ENCODE peak calls at places on chromosome 1, in five cellular contexts. K is fibroblast of mammary gland; R is CD8-positive, alpha-beta T cell; L is astrocyte of the spinal cord; H is IMR-90. X is an unnamed sample.

GRCh38 chr1:17335821-17336718 is 28.1 kb downstream of the PADI4 start:
- DNase-seq in H (peak), R (peak), L (peak), K (peak), X (no peak)

GRCh38 chr1:235015291-235015990 is 113.2 kb downstream of the TOMM20 start:
- DNase-seq in R (no peak), K (no peak), H (no peak), L (no peak), X (peak)

GRCh38 chr1:72366473-72366872 is 84.1 kb upstream of the NEGR1 start:
- DNase-seq in K (peak), H (peak), L (peak), R (no peak), X (no peak)

GRCh38 chr1:99481391-99481996 is 164.4 kb upstream of the PALMD start:
- DNase-seq in H (peak), K (peak), R (no peak), L (peak), X (peak)

GRCh38 chr1:241592273-241592958 is 47.8 kb downstream of the CHML start:
- DNase-seq in R (no peak), H (peak), L (peak), K (peak), X (no peak)

GRCh38 chr1:66346057-66346795 is 187.7 kb upstream of the SGIP1 start:
- DNase-seq in K (no peak), L (no peak), H (no peak), R (no peak), X (no peak)

GRCh38 chr1:178724734-178725602 is at the start of gene RALGPS2:
- DNase-seq in L (peak), H (peak), R (peak), K (peak), X (no peak)

GRCh38 chr1:234781241-234782056 is 171.5 kb upstream of the IRF2BP2 start:
- DNase-seq in K (no peak), R (no peak), L (no peak), H (peak), X (no peak)

GRCh38 chr1:164721037-164721496 is 162.1 kb downstream of the PBX1 start:
- DNase-seq in L (no peak), H (no peak), R (no peak), K (no peak), X (no peak)

GRCh38 chr1:217333939-217334338 is 297.0 kb downstream of the GPATCH2 start:
- DNase-seq in R (no peak), K (peak), H (peak), L (peak), X (peak)

GRCh38 chr1:19033516-19033840 is 77.0 kb upstream of the IFFO2 start:
- DNase-seq in R (no peak), L (no peak), H (no peak), K (peak), X (no peak)

GRCh38 chr1:235737751-235738150 is 88.2 kb upstream of the GNG4 start:
- DNase-seq in R (no peak), L (no peak), H (no peak), K (no peak), X (no peak)

GRCh38 chr1:209839875-209840491 is 12.2 kb downstream of the UTP25 start:
- DNase-seq in R (no peak), K (peak), H (peak), L (peak), X (no peak)

GRCh38 chr1:100866041-100866900 is 28.4 kb downstream of the EXTL2 start:
- DNase-seq in K (peak), H (peak), L (peak), R (no peak), X (no peak)

GRCh38 chr1:27633298-27633610 is 1.7 kb downstream of the FGR start:
- DNase-seq in L (no peak), K (no peak), H (no peak), R (no peak), X (no peak)

DNA sequence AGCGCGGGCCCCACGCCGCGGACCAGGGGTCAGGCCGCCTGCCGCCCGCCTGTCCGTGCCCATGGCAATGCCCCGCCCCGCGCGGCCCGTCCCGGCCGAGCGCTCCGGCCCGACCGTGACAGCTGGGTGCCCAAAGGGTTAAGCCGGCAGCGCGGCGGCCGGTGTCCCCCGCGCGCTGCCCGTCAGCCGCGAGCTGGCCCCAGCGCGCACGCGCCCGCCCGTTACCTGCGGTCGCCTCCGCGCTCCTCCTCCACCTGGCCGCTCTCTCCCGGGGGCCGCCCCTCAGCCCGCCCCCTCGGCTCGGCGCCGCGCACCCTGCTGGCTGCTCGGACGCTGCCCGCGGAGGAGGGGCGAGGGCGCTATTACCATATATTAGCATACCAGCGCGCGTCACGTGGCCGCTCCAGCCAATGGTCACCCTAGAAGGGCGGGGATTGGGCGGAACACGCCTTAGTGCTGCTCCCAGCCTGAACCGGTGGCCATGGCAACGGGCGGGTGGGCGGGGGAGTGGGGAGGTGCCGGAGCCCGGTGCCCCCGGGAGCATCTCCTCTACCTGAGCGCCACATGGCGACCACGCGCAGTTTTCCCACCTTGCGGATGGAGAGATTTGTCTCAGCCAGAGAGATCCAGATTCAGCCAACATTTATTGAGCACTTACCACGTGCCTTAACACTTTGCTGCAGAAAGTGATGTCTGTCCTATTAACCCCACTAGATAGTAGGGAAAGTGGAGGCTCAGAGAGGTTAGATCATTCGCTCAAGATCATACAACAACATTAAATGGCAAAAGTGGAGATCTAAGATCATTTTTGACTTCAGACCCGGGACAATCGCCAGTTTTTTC is at the start of gene PHC2:
- DNase-seq in K (peak), L (peak), R (peak), H (peak), X (peak)
- TF ChIP-seq CTCF in K (no peak), L (no peak), R (no peak), H (peak), X (peak)

GRCh38 chr1:162689745-162690671 is 57.7 kb downstream of the DDR2 start:
- DNase-seq in L (peak), H (peak), K (peak), R (no peak), X (no peak)

GRCh38 chr1:162691999-162692575 is 59.8 kb downstream of the DDR2 start:
- DNase-seq in L (no peak), H (no peak), K (no peak), R (no peak), X (no peak)

GRCh38 chr1:162688521-162688920 is 56.3 kb downstream of the DDR2 start:
- DNase-seq in L (no peak), K (no peak), R (no peak), H (no peak), X (no peak)

GRCh38 chr1:162688931-162689330 is 56.7 kb downstream of the DDR2 start:
- DNase-seq in H (no peak), R (no peak), K (no peak), L (no peak), X (no peak)

GRCh38 chr1:162690672-162691434 is 58.6 kb downstream of the DDR2 start:
- DNase-seq in L (peak), H (peak), R (no peak), K (peak), X (no peak)
- H3K4me3 ChIP-seq in L (no peak), H (no peak), R (no peak), K (no peak), X (no peak)

DNA sequence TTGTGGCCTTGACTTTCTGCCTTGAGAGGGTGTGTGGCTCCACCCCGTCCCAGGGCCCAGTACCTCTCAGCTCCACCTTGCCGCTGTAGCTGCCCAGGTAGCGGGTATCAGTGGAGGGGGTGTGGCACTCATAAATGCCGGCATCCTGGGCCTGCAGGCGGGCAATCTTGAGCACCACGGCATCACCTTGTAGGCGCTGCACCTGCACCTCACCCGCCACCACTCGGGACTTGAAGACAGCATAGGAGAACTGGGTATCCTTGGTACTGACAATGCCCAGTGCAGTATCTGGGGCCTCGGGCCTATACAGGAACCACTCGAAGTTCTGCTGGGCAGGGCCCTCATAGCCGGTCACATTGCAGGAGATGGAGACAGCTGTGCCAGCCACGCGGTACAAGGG is 3.6 kb downstream of the IGSF8 start:
- DNase-seq in H (no peak), K (no peak), L (no peak), R (no peak), X (no peak)
- TF ChIP-seq CTCF in H (no peak), K (no peak), L (no peak), R (no peak), X (no peak)

DNA sequence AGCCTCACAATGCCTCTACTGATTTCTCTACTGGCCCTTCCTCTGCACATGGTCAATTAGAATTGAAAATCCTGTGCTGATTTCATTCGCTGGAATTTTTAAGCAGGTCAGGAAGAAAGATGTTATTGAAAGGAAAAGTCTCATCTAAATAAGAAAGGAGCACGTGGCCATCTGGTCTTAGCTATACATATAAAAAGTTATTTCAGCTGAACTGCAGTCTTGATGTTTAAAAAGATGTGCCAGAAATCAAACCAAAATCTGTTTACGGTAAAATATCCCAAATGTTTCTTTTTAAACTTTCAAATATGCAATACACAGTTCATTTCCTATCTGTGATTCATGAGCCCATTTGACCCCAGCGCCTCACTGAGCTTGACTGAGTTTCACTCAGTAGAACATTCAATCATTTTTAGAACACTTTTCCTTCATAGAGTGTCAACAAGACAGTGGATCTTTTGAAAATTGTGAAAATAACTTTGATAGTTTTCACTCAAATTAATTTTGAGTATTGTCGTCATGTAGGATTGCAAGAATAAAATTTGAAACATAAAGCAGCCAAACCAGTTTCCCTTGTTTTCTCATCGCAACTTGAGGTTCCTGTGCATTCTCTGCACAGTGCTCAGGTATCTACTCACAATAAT is 293.6 kb downstream of the PTPRC start:
- DNase-seq in R (no peak), K (no peak), H (peak), L (peak), X (no peak)
- H3K4me3 ChIP-seq in R (peak), K (no peak), H (no peak), L (peak), X (no peak)

DNA sequence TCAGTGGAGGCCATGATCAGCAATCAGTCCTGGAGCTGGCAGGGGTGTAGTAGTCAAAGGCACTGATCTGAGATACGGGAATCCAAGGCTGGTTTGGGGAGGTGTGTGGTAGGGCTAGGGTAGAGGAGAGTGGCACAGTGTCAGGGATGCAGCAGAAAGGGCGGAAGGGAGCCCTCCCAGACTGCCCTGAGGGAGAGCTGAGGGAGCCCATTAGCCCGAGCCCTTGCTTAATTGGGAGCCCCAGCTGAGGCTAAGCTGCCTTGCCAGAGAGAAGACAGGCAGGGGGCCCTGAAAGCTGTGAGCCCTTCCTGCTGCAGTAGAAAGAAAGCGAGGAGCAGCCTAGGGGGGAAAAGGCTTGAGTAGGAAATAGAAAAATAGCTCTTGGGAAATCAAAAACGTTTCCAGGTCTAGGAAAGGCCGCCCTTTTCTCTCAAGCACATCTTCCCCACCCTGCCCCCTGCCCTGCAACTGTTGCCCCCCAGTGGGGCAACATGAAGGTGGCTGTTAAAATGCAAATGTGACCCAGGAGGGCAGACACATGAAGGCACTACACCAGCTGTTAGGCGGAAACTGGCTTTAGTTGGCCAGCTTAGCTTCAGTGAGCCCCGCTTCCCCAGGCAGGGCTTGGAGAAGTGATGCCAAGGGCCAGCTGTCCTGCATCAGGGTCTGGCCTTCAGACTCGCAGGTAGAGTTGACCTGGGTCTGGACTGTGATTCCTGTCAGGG is 106.2 kb downstream of the UCK2 start:
- DNase-seq in L (no peak), R (no peak), K (no peak), H (no peak), X (no peak)
- TF ChIP-seq CTCF in L (no peak), R (no peak), K (no peak), H (no peak), X (no peak)

GRCh38 chr1:183633676-183634343 is 1.8 kb downstream of the ARPC5 start:
- DNase-seq in L (peak), R (no peak), K (peak), H (peak), X (peak)
- H3K4me3 ChIP-seq in L (peak), R (peak), K (peak), H (peak), X (peak)

GRCh38 chr1:36583980-36584805 is 101.5 kb upstream of the CSF3R start:
- DNase-seq in K (no peak), H (no peak), L (no peak), R (no peak), X (no peak)
- TF ChIP-seq CTCF in K (no peak), H (no peak), L (no peak), R (no peak), X (no peak)

GRCh38 chr1:29271724-29272123 is 35.4 kb downstream of the PTPRU start:
- DNase-seq in L (peak), R (no peak), H (peak), K (peak), X (no peak)
- H3K4me3 ChIP-seq in L (no peak), R (no peak), H (no peak), K (no peak), X (no peak)

DNA sequence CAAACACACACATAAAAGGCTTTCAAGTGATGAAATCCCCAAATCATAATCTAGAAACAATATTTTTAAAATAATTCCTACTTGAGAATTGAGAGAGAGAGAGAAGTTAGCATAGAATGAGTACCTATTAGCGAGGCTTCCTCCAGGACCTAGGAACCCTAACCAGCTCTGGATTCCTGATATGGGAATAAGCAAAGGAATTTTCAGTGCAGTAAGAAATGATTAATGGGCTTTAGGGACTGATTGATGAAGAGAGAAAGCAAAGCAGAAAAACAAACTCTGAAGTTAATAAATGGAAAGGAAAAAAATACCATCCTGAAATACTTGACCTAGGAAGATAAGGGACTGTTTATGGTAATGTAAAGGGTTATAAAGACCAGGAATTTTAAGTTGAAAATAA is 60.6 kb downstream of the WARS2 start:
- DNase-seq in H (no peak), R (no peak), K (no peak), L (no peak), X (no peak)
- TF ChIP-seq CTCF in H (no peak), R (no peak), K (no peak), L (no peak), X (no peak)